ENCODE peak calls at places on chromosomes 5 and 9, in seven cellular contexts. R, E, O, W, M, L and D are unnamed samples.
A peak's percentile ranks its signal among the peaks of the same experiment; 100 is the strongest.

GRCh38 chr5:74766348-74766886 is 500 bp downstream of the GFM2 start:
- DNase-seq in E (no peak), O (peak; percentile 19), W (peak; percentile 10), M (no peak), R (no peak), L (peak; percentile 63), D (no peak)

GRCh38 chr9:110321055-110321454 is 16.6 kb downstream of the TXNDC8 start:
- DNase-seq in L (no peak), W (no peak), R (no peak), M (no peak), O (no peak), E (no peak), D (no peak)

GRCh38 chr5:31346896-31347557 is 153.5 kb downstream of the CDH6 start:
- DNase-seq in M (no peak), L (no peak), W (no peak), E (no peak), R (no peak), O (no peak), D (peak; percentile 57)

GRCh38 chr5:33311893-33312292 is 128.9 kb upstream of the TARS1 start:
- DNase-seq in O (no peak), E (no peak), L (no peak), W (no peak), R (no peak), M (no peak), D (no peak)

GRCh38 chr9:78122631-78123030 is 91.0 kb upstream of the GNAQ start:
- DNase-seq in E (no peak), W (no peak), O (no peak), R (no peak), L (no peak), M (no peak), D (no peak)

GRCh38 chr5:174910245-174910737 is 185.9 kb downstream of the MSX2 start:
- DNase-seq in E (no peak), R (peak; percentile 56), O (peak; percentile 36), L (peak; percentile 90), W (peak; percentile 27), M (no peak), D (no peak)

GRCh38 chr5:53965459-53965858 is 344.9 kb downstream of the ARL15 start:
- DNase-seq in R (no peak), M (no peak), O (no peak), W (no peak), E (no peak), L (no peak), D (no peak)

GRCh38 chr9:6822696-6823095 is 64.9 kb downstream of the KDM4C start:
- DNase-seq in M (no peak), W (no peak), O (no peak), R (no peak), L (no peak), E (no peak), D (no peak)

GRCh38 chr5:56671571-56671970 is 143.8 kb upstream of the MAP3K1 start:
- DNase-seq in O (no peak), L (no peak), R (no peak), E (no peak), M (no peak), W (no peak), D (no peak)
- H3K4me1 ChIP-seq in O (peaks cover 42% of the 10 kb centered on the region), L (peaks cover 6% of the 10 kb centered on the region), R (no peaks in the 10 kb centered on the region), E (peaks cover 8% of the 10 kb centered on the region), M (peaks cover 38% of the 10 kb centered on the region), W (no peaks in the 10 kb centered on the region), D (peaks cover 5% of the 10 kb centered on the region)

DNA sequence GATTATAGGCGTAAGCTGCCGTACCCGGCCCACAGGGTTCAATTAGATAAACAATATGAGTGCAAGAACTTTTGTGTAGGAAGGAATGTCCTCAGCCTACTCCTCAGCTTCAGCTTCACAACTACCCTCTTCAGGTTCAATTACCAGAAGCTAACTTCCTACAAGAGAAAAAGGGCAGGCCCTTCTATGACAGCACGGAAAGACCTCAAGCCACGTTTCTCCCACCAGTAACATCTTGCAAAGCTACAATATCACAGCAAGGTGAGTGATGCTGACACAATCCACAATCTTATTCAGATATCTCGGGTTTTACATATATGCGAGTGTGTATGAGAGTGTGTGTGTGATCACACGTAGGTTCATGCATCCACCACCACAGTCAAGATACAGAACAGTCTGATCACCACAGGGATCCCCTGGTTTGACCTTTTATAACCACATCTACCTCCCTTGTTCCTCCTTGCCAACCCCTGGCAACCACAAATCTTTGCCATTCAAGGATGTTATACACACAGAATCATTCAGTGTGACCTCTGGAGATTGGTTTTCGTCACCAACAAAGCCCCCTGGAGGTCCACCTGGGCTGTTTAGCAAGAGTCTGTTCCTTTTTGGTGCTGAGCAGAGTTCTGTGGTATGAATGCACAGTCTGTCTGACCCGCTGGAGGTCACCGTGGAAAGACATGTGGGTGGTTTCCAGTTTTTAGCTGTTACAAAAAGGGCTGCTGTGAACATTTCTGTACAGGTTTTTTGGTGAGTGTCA is 38.3 kb downstream of the IPPK start:
- DNase-seq in L (no peak), E (no peak), O (no peak), M (no peak), R (no peak), W (no peak), D (peak; percentile 74)
- TF ChIP-seq POLR2AphosphoS5 in L (no peak), E (no peak), O (no peak), M (no peak), R (no peak), W (no peak), D (no peak)

DNA sequence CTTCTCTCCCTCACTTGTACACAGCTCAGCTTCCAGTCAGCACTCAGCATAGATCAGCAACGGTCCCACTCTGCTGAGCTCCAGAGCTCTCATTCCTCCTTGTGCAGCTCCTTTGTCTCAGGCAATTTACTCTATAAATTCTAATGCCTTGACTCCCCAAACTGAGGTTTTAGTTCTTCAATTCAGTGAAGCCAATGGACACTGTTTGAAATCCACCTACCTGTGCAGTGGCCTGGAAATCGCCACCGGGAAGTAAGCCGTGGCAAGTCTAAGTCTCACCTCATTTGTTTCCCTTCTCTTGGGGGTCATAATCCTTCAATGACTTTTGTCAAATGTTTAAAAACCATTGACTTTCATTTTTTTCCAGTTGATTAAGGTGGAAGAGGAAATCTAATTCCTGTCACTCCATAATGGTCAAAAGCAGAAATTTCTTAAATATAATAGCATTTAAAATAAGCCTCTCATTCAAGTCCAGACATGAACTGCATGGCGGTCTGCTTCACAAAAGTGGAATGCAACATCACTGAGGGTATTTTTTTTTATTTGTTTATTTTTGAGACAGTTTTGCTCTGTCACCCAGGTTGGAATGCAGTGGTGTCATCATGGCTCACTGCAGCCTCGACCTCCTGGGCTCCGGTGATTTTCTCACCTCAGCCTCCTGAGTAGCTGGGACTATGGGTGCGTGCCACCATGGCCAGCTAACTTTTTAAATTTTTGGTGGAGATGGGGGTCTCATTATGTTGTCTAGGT is 79.6 kb downstream of the C7 start:
- DNase-seq in W (no peak), E (no peak), R (no peak), L (no peak), O (peak; percentile 15), M (no peak), D (peak; percentile 19)
- H3K4me1 ChIP-seq in W (no peaks in the 10 kb centered on the region), E (no peaks in the 10 kb centered on the region), R (peaks cover 10% of the 10 kb centered on the region), L (no peaks in the 10 kb centered on the region), O (peaks cover 51% of the 10 kb centered on the region), M (peaks cover 4% of the 10 kb centered on the region), D (peaks cover 7% of the 10 kb centered on the region)

GRCh38 chr5:142853682-142854081 is 83.5 kb downstream of the ARHGAP26 start:
- DNase-seq in L (no peak), O (no peak), E (no peak), R (no peak), W (no peak), M (no peak), D (no peak)
- TF ChIP-seq POLR2AphosphoS5 in L (no peak), O (no peak), E (no peak), R (no peak), W (no peak), M (no peak), D (no peak)

GRCh38 chr5:119274024-119274766 is 81.6 kb upstream of the TNFAIP8 start:
- DNase-seq in E (peak; percentile 41), L (no peak), W (no peak), R (peak; percentile 42), M (no peak), O (peak; percentile 21), D (no peak)
- H3K4me1 ChIP-seq in E (no peaks in the 10 kb centered on the region), L (peaks cover 19% of the 10 kb centered on the region), W (peaks cover 11% of the 10 kb centered on the region), R (peaks cover 6% of the 10 kb centered on the region), M (peaks cover 35% of the 10 kb centered on the region), O (peaks cover 44% of the 10 kb centered on the region), D (peaks cover 44% of the 10 kb centered on the region)

DNA sequence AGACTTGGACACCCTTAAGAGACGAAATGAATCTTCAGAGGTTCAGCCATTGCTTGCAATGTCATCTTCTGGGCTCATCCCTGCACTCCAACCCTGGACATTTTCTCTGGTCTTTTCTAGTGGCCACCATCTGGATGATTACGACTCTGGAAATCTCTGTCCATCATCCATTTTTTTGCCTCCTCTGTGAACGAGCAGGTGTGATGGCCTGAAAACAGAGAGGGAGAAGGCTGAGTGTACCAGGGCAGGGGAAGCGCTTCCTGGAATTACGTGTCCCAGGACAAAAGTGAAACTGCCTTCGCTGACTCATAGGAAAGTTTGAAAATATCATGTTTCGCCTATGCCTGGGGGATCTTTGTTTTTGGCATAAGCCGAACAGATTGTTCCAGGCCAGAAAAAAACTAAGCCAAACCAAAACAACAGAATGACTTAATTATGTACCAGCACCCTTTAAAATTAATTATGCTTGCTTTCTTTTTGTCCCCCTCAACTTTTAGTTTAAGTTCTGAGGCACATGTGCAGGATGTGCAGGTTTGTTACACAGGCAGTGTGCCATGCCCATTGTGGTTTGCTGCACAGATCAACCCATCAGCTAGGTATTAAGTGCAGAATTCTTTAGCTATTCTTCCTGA is 31.9 kb downstream of the ANKRD33B start:
- DNase-seq in L (no peak), W (peak; percentile 68), O (peak; percentile 24), R (no peak), M (no peak), E (peak; percentile 46), D (peak; percentile 90)
- TF ChIP-seq POLR2AphosphoS5 in L (no peak), W (peak; percentile 87), O (no peak), R (peak; percentile 6), M (no peak), E (peak; percentile 67), D (peak; percentile 61)

DNA sequence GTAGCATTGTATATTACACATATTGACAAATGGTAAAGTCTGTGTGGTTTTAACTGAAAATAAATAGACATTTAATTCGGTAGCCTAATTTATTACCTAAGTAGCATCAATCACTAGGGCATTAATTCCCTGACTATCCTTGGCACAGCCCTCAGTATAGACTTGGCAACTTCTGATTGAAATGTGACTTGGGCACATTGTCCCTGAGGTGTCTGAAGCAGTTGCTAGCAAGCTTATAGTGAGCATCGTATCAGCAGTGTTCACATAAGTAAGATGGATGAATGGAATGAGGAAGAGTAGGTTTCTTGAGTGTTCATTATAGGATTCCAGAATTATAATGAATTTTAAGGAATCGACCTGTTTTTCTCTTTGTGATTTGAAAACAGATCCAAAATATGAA is 16.1 kb downstream of the LURAP1L start:
- DNase-seq in O (no peak), W (no peak), E (no peak), M (no peak), R (no peak), L (no peak), D (no peak)
- H3K4me1 ChIP-seq in O (peaks cover 27% of the 10 kb centered on the region), W (no peaks in the 10 kb centered on the region), E (no peaks in the 10 kb centered on the region), M (peaks cover 22% of the 10 kb centered on the region), R (no peaks in the 10 kb centered on the region), L (no peaks in the 10 kb centered on the region), D (peaks cover 80% of the 10 kb centered on the region)